ENCODE peak calls at places on chromosomes 1 and 21, in eight cellular contexts. One of them, this sample, is unnamed.

GRCh38 chr1:200115532-200115931 is 88.0 kb downstream of the NR5A2 start:
- DNase-seq in A549: no peak
- DNase-seq in kidney tubule cell: peak
- DNase-seq in stimulated activated CD8-positive, alpha-beta memory T cell treated with anti-CD3 and anti-CD28 coated beads, Interleukin-15, amount 100 ng/mL, for 4 hours: no peak
- DNase-seq in HEK293T: no peak
- DNase-seq in substantia nigra: no peak
- DNase-seq in T-helper 1 cell: no peak
- DNase-seq in LoVo: peak
- DNase-seq in this sample: no peak

GRCh38 chr1:41936107-41936506 is 17.4 kb upstream of the HIVEP3 start:
- DNase-seq in A549: no peak
- DNase-seq in kidney tubule cell: peak
- DNase-seq in stimulated activated CD8-positive, alpha-beta memory T cell treated with anti-CD3 and anti-CD28 coated beads, Interleukin-15, amount 100 ng/mL, for 4 hours: no peak
- DNase-seq in HEK293T: no peak
- DNase-seq in substantia nigra: no peak
- DNase-seq in T-helper 1 cell: no peak
- DNase-seq in LoVo: no peak
- DNase-seq in this sample: no peak

GRCh38 chr1:48794815-48795214 is 18.1 kb upstream of the BEND5 start:
- DNase-seq in A549: no peak
- DNase-seq in kidney tubule cell: peak
- DNase-seq in stimulated activated CD8-positive, alpha-beta memory T cell treated with anti-CD3 and anti-CD28 coated beads, Interleukin-15, amount 100 ng/mL, for 4 hours: no peak
- DNase-seq in HEK293T: no peak
- DNase-seq in substantia nigra: no peak
- DNase-seq in T-helper 1 cell: no peak
- DNase-seq in LoVo: no peak
- DNase-seq in this sample: no peak

GRCh38 chr1:1013922-1014617 is 773 bp downstream of the ISG15 start:
- DNase-seq in A549: no peak
- DNase-seq in kidney tubule cell: no peak
- DNase-seq in stimulated activated CD8-positive, alpha-beta memory T cell treated with anti-CD3 and anti-CD28 coated beads, Interleukin-15, amount 100 ng/mL, for 4 hours: no peak
- DNase-seq in HEK293T: no peak
- DNase-seq in substantia nigra: no peak
- DNase-seq in T-helper 1 cell: no peak
- DNase-seq in LoVo: no peak
- DNase-seq in this sample: no peak

GRCh38 chr1:86757272-86757984 is 53.1 kb downstream of the SH3GLB1 start:
- DNase-seq in A549: no peak
- DNase-seq in kidney tubule cell: no peak
- DNase-seq in stimulated activated CD8-positive, alpha-beta memory T cell treated with anti-CD3 and anti-CD28 coated beads, Interleukin-15, amount 100 ng/mL, for 4 hours: no peak
- DNase-seq in HEK293T: no peak
- DNase-seq in substantia nigra: peak
- DNase-seq in T-helper 1 cell: no peak
- DNase-seq in LoVo: no peak
- DNase-seq in this sample: peak

GRCh38 chr1:53393325-53393792 is 65.5 kb upstream of the LRP8 start:
- DNase-seq in A549: peak
- DNase-seq in kidney tubule cell: peak
- DNase-seq in stimulated activated CD8-positive, alpha-beta memory T cell treated with anti-CD3 and anti-CD28 coated beads, Interleukin-15, amount 100 ng/mL, for 4 hours: peak
- DNase-seq in HEK293T: peak
- DNase-seq in substantia nigra: peak
- DNase-seq in T-helper 1 cell: peak
- DNase-seq in LoVo: peak
- DNase-seq in this sample: peak

GRCh38 chr1:230231739-230232075 is 164.7 kb downstream of the GALNT2 start:
- DNase-seq in A549: no peak
- DNase-seq in kidney tubule cell: peak
- DNase-seq in stimulated activated CD8-positive, alpha-beta memory T cell treated with anti-CD3 and anti-CD28 coated beads, Interleukin-15, amount 100 ng/mL, for 4 hours: no peak
- DNase-seq in HEK293T: no peak
- DNase-seq in substantia nigra: no peak
- DNase-seq in T-helper 1 cell: no peak
- DNase-seq in LoVo: no peak
- DNase-seq in this sample: no peak

GRCh38 chr21:46120301-46121285 is 22.7 kb downstream of the COL6A2 start:
- DNase-seq in A549: no peak
- DNase-seq in kidney tubule cell: no peak
- DNase-seq in stimulated activated CD8-positive, alpha-beta memory T cell treated with anti-CD3 and anti-CD28 coated beads, Interleukin-15, amount 100 ng/mL, for 4 hours: no peak
- DNase-seq in HEK293T: no peak
- DNase-seq in substantia nigra: no peak
- DNase-seq in T-helper 1 cell: no peak
- DNase-seq in LoVo: no peak
- DNase-seq in this sample: no peak

GRCh38 chr21:35529141-35529863 is 480.2 kb upstream of the RUNX1 start:
- DNase-seq in A549: no peak
- DNase-seq in kidney tubule cell: peak
- DNase-seq in stimulated activated CD8-positive, alpha-beta memory T cell treated with anti-CD3 and anti-CD28 coated beads, Interleukin-15, amount 100 ng/mL, for 4 hours: no peak
- DNase-seq in HEK293T: no peak
- DNase-seq in substantia nigra: no peak
- DNase-seq in T-helper 1 cell: no peak
- DNase-seq in LoVo: peak
- DNase-seq in this sample: no peak

GRCh38 chr1:211613108-211613947 is 34.4 kb upstream of the SLC30A1 start:
- DNase-seq in A549: peak
- DNase-seq in kidney tubule cell: peak
- DNase-seq in stimulated activated CD8-positive, alpha-beta memory T cell treated with anti-CD3 and anti-CD28 coated beads, Interleukin-15, amount 100 ng/mL, for 4 hours: no peak
- DNase-seq in HEK293T: no peak
- DNase-seq in substantia nigra: peak
- DNase-seq in T-helper 1 cell: no peak
- DNase-seq in LoVo: peak
- DNase-seq in this sample: no peak

GRCh38 chr1:31712041-31712440 is 8.2 kb upstream of the COL16A1 start:
- DNase-seq in A549: no peak
- DNase-seq in kidney tubule cell: no peak
- DNase-seq in stimulated activated CD8-positive, alpha-beta memory T cell treated with anti-CD3 and anti-CD28 coated beads, Interleukin-15, amount 100 ng/mL, for 4 hours: no peak
- DNase-seq in HEK293T: no peak
- DNase-seq in substantia nigra: no peak
- DNase-seq in T-helper 1 cell: no peak
- DNase-seq in LoVo: no peak
- DNase-seq in this sample: no peak

GRCh38 chr1:182667848-182668505 is 16.4 kb downstream of the RGS8 start:
- DNase-seq in A549: no peak
- DNase-seq in kidney tubule cell: no peak
- DNase-seq in stimulated activated CD8-positive, alpha-beta memory T cell treated with anti-CD3 and anti-CD28 coated beads, Interleukin-15, amount 100 ng/mL, for 4 hours: no peak
- DNase-seq in HEK293T: no peak
- DNase-seq in substantia nigra: no peak
- DNase-seq in T-helper 1 cell: no peak
- DNase-seq in LoVo: no peak
- DNase-seq in this sample: no peak

GRCh38 chr1:24849653-24850295 is 80.3 kb downstream of the RUNX3 start:
- DNase-seq in A549: no peak
- DNase-seq in kidney tubule cell: no peak
- DNase-seq in stimulated activated CD8-positive, alpha-beta memory T cell treated with anti-CD3 and anti-CD28 coated beads, Interleukin-15, amount 100 ng/mL, for 4 hours: no peak
- DNase-seq in HEK293T: no peak
- DNase-seq in substantia nigra: no peak
- DNase-seq in T-helper 1 cell: no peak
- DNase-seq in LoVo: no peak
- DNase-seq in this sample: no peak

GRCh38 chr1:78146137-78146822 is 100.5 kb downstream of the GIPC2 start:
- DNase-seq in A549: no peak
- DNase-seq in kidney tubule cell: peak
- DNase-seq in stimulated activated CD8-positive, alpha-beta memory T cell treated with anti-CD3 and anti-CD28 coated beads, Interleukin-15, amount 100 ng/mL, for 4 hours: no peak
- DNase-seq in HEK293T: no peak
- DNase-seq in substantia nigra: no peak
- DNase-seq in T-helper 1 cell: no peak
- DNase-seq in LoVo: no peak
- DNase-seq in this sample: no peak

GRCh38 chr1:41580520-41581172 is 96.2 kb upstream of the EDN2 start:
- DNase-seq in A549: no peak
- DNase-seq in kidney tubule cell: no peak
- DNase-seq in stimulated activated CD8-positive, alpha-beta memory T cell treated with anti-CD3 and anti-CD28 coated beads, Interleukin-15, amount 100 ng/mL, for 4 hours: no peak
- DNase-seq in HEK293T: no peak
- DNase-seq in substantia nigra: no peak
- DNase-seq in T-helper 1 cell: no peak
- DNase-seq in LoVo: no peak
- DNase-seq in this sample: no peak

GRCh38 chr1:8473121-8473891 is 155.4 kb downstream of the SLC45A1 start:
- DNase-seq in A549: no peak
- DNase-seq in kidney tubule cell: no peak
- DNase-seq in stimulated activated CD8-positive, alpha-beta memory T cell treated with anti-CD3 and anti-CD28 coated beads, Interleukin-15, amount 100 ng/mL, for 4 hours: no peak
- DNase-seq in HEK293T: no peak
- DNase-seq in substantia nigra: no peak
- DNase-seq in T-helper 1 cell: no peak
- DNase-seq in LoVo: no peak
- DNase-seq in this sample: no peak

GRCh38 chr1:113219377-113219776 is 146.4 kb downstream of the LRIG2 start:
- DNase-seq in A549: no peak
- DNase-seq in kidney tubule cell: no peak
- DNase-seq in stimulated activated CD8-positive, alpha-beta memory T cell treated with anti-CD3 and anti-CD28 coated beads, Interleukin-15, amount 100 ng/mL, for 4 hours: no peak
- DNase-seq in HEK293T: peak
- DNase-seq in substantia nigra: no peak
- DNase-seq in T-helper 1 cell: no peak
- DNase-seq in LoVo: no peak
- DNase-seq in this sample: no peak

GRCh38 chr1:82517586-82517985 is 716.9 kb downstream of the ADGRL2 start:
- DNase-seq in A549: no peak
- DNase-seq in kidney tubule cell: peak
- DNase-seq in stimulated activated CD8-positive, alpha-beta memory T cell treated with anti-CD3 and anti-CD28 coated beads, Interleukin-15, amount 100 ng/mL, for 4 hours: no peak
- DNase-seq in HEK293T: peak
- DNase-seq in substantia nigra: no peak
- DNase-seq in T-helper 1 cell: no peak
- DNase-seq in LoVo: no peak
- DNase-seq in this sample: peak

GRCh38 chr1:245648749-245649517 is 494.1 kb downstream of the KIF26B start:
- DNase-seq in A549: no peak
- DNase-seq in kidney tubule cell: no peak
- DNase-seq in stimulated activated CD8-positive, alpha-beta memory T cell treated with anti-CD3 and anti-CD28 coated beads, Interleukin-15, amount 100 ng/mL, for 4 hours: no peak
- DNase-seq in HEK293T: no peak
- DNase-seq in substantia nigra: no peak
- DNase-seq in T-helper 1 cell: no peak
- DNase-seq in LoVo: no peak
- DNase-seq in this sample: no peak

GRCh38 chr1:14500041-14500440 is 98.4 kb upstream of the KAZN start:
- DNase-seq in A549: no peak
- DNase-seq in kidney tubule cell: no peak
- DNase-seq in stimulated activated CD8-positive, alpha-beta memory T cell treated with anti-CD3 and anti-CD28 coated beads, Interleukin-15, amount 100 ng/mL, for 4 hours: no peak
- DNase-seq in HEK293T: no peak
- DNase-seq in substantia nigra: no peak
- DNase-seq in T-helper 1 cell: no peak
- DNase-seq in LoVo: no peak
- DNase-seq in this sample: no peak

GRCh38 chr1:35598895-35599294 is 25.8 kb downstream of the TFAP2E start:
- DNase-seq in A549: no peak
- DNase-seq in kidney tubule cell: no peak
- DNase-seq in stimulated activated CD8-positive, alpha-beta memory T cell treated with anti-CD3 and anti-CD28 coated beads, Interleukin-15, amount 100 ng/mL, for 4 hours: no peak
- DNase-seq in HEK293T: no peak
- DNase-seq in substantia nigra: no peak
- DNase-seq in T-helper 1 cell: no peak
- DNase-seq in LoVo: no peak
- DNase-seq in this sample: no peak

GRCh38 chr1:24980836-24981631 is 51.0 kb upstream of the RUNX3 start:
- DNase-seq in A549: no peak
- DNase-seq in kidney tubule cell: no peak
- DNase-seq in stimulated activated CD8-positive, alpha-beta memory T cell treated with anti-CD3 and anti-CD28 coated beads, Interleukin-15, amount 100 ng/mL, for 4 hours: no peak
- DNase-seq in HEK293T: no peak
- DNase-seq in substantia nigra: no peak
- DNase-seq in T-helper 1 cell: no peak
- DNase-seq in LoVo: no peak
- DNase-seq in this sample: no peak

GRCh38 chr21:45381036-45381787 is 23.8 kb upstream of the COL18A1 start:
- DNase-seq in A549: no peak
- DNase-seq in kidney tubule cell: no peak
- DNase-seq in stimulated activated CD8-positive, alpha-beta memory T cell treated with anti-CD3 and anti-CD28 coated beads, Interleukin-15, amount 100 ng/mL, for 4 hours: no peak
- DNase-seq in HEK293T: no peak
- DNase-seq in substantia nigra: no peak
- DNase-seq in T-helper 1 cell: peak
- DNase-seq in LoVo: no peak
- DNase-seq in this sample: no peak

GRCh38 chr1:211676106-211676583 is 724 bp upstream of the NEK2 start:
- DNase-seq in A549: no peak
- DNase-seq in kidney tubule cell: no peak
- DNase-seq in stimulated activated CD8-positive, alpha-beta memory T cell treated with anti-CD3 and anti-CD28 coated beads, Interleukin-15, amount 100 ng/mL, for 4 hours: no peak
- DNase-seq in HEK293T: no peak
- DNase-seq in substantia nigra: no peak
- DNase-seq in T-helper 1 cell: no peak
- DNase-seq in LoVo: no peak
- DNase-seq in this sample: no peak

GRCh38 chr1:54398963-54399528 is 7.1 kb downstream of the SSBP3 start:
- DNase-seq in A549: no peak
- DNase-seq in kidney tubule cell: no peak
- DNase-seq in stimulated activated CD8-positive, alpha-beta memory T cell treated with anti-CD3 and anti-CD28 coated beads, Interleukin-15, amount 100 ng/mL, for 4 hours: no peak
- DNase-seq in HEK293T: no peak
- DNase-seq in substantia nigra: no peak
- DNase-seq in T-helper 1 cell: no peak
- DNase-seq in LoVo: no peak
- DNase-seq in this sample: no peak

GRCh38 chr1:211726467-211726866 is 51.0 kb upstream of the NEK2 start:
- DNase-seq in A549: no peak
- DNase-seq in kidney tubule cell: no peak
- DNase-seq in stimulated activated CD8-positive, alpha-beta memory T cell treated with anti-CD3 and anti-CD28 coated beads, Interleukin-15, amount 100 ng/mL, for 4 hours: no peak
- DNase-seq in HEK293T: no peak
- DNase-seq in substantia nigra: no peak
- DNase-seq in T-helper 1 cell: no peak
- DNase-seq in LoVo: no peak
- DNase-seq in this sample: no peak

GRCh38 chr1:56644941-56645662 is at the start of gene PRKAA2:
- DNase-seq in A549: peak
- DNase-seq in kidney tubule cell: peak
- DNase-seq in stimulated activated CD8-positive, alpha-beta memory T cell treated with anti-CD3 and anti-CD28 coated beads, Interleukin-15, amount 100 ng/mL, for 4 hours: no peak
- DNase-seq in HEK293T: peak
- DNase-seq in substantia nigra: peak
- DNase-seq in T-helper 1 cell: no peak
- DNase-seq in LoVo: peak
- DNase-seq in this sample: peak

GRCh38 chr21:34884346-34884929 is 164.7 kb downstream of the RUNX1 start:
- DNase-seq in A549: no peak
- DNase-seq in kidney tubule cell: peak
- DNase-seq in stimulated activated CD8-positive, alpha-beta memory T cell treated with anti-CD3 and anti-CD28 coated beads, Interleukin-15, amount 100 ng/mL, for 4 hours: no peak
- DNase-seq in HEK293T: no peak
- DNase-seq in substantia nigra: no peak
- DNase-seq in T-helper 1 cell: no peak
- DNase-seq in LoVo: no peak
- DNase-seq in this sample: no peak

This sample was measured in globus pallidus.